ENCODE peak calls at places on chromosome 9, in seven cellular contexts. B, G, Y, W, X, R and P are unnamed samples.
A peak's percentile ranks its signal among the peaks of the same experiment; 100 is the strongest.

GRCh38 chr9:89604463-89605180 is at the start of gene GADD45G:
- DNase-seq in B (peak; percentile 77), G (peak; percentile 92), Y (peak; percentile 87), W (peak; percentile 83), X (peak; percentile 84), R (no peak), P (no peak)

GRCh38 chr9:95025213-95026170 is 292.0 kb downstream of the FANCC start:
- DNase-seq in B (peak; percentile 92), G (peak; percentile 92), Y (no peak), W (no peak), X (peak; percentile 85), R (peak; percentile 93), P (no peak)

GRCh38 chr9:134066546-134066922 is 1.3 kb downstream of the BRD3 start:
- DNase-seq in B (peak; percentile 23), G (peak; percentile 79), Y (no peak), W (no peak), X (peak; percentile 24), R (no peak), P (no peak)

GRCh38 chr9:34498511-34498910 is 24.3 kb downstream of the ENHO start:
- DNase-seq in B (no peak), G (no peak), Y (no peak), W (no peak), X (no peak), R (no peak), P (no peak)

GRCh38 chr9:108134501-108135128 is 645.0 kb upstream of the KLF4 start:
- DNase-seq in B (no peak), G (no peak), Y (no peak), W (no peak), X (peak; percentile 29), R (no peak), P (no peak)

GRCh38 chr9:27431573-27431972 is 92.5 kb upstream of the IFNK start:
- DNase-seq in B (no peak), G (no peak), Y (no peak), W (no peak), X (no peak), R (no peak), P (no peak)

GRCh38 chr9:94860678-94861588 is 134.4 kb downstream of the AOPEP start:
- DNase-seq in B (peak; percentile 97), G (no peak), Y (peak; percentile 70), W (peak; percentile 59), X (peak; percentile 54), R (no peak), P (peak; percentile 94)

GRCh38 chr9:91234523-91234922 is 127.2 kb downstream of the AUH start:
- DNase-seq in B (no peak), G (peak; percentile 22), Y (no peak), W (no peak), X (no peak), R (no peak), P (no peak)

GRCh38 chr9:14415947-14416346 is 102.0 kb upstream of the NFIB start:
- DNase-seq in B (peak; percentile 73), G (no peak), Y (no peak), W (no peak), X (no peak), R (peak; percentile 60), P (peak; percentile 82)

GRCh38 chr9:8401961-8402701 is 602.6 kb upstream of the DMAC1 start:
- DNase-seq in B (no peak), G (peak; percentile 70), Y (no peak), W (no peak), X (no peak), R (no peak), P (no peak)

GRCh38 chr9:121259935-121260334 is 8.0 kb upstream of the GSN start:
- DNase-seq in B (no peak), G (peak; percentile 25), Y (no peak), W (no peak), X (no peak), R (no peak), P (no peak)

GRCh38 chr9:2000314-2000713 is 14.8 kb upstream of the SMARCA2 start:
- DNase-seq in B (no peak), G (no peak), Y (peak; percentile 24), W (no peak), X (no peak), R (no peak), P (no peak)

GRCh38 chr9:135448570-135449180 is 30.9 kb upstream of the PPP1R26 start:
- DNase-seq in B (no peak), G (peak; percentile 78), Y (no peak), W (no peak), X (no peak), R (no peak), P (no peak)

GRCh38 chr9:127096208-127096607 is 26.2 kb downstream of the ANGPTL2 start:
- DNase-seq in B (no peak), G (no peak), Y (no peak), W (no peak), X (no peak), R (no peak), P (no peak)

GRCh38 chr9:93133641-93134017 is 422 bp downstream of the NINJ1 start:
- DNase-seq in B (peak; percentile 90), G (peak; percentile 89), Y (peak; percentile 59), W (peak; percentile 59), X (peak; percentile 84), R (peak; percentile 74), P (peak; percentile 41)

GRCh38 chr9:114409103-114409780 is 21.5 kb upstream of the AKNA start:
- DNase-seq in B (peak; percentile 96), G (peak; percentile 41), Y (no peak), W (no peak), X (no peak), R (peak; percentile 22), P (peak; percentile 74)

GRCh38 chr9:109961579-109961978 is 181.6 kb downstream of the PALM2AKAP2 start:
- DNase-seq in B (no peak), G (no peak), Y (no peak), W (no peak), X (no peak), R (no peak), P (no peak)

GRCh38 chr9:89687216-89687615 is 82.4 kb downstream of the GADD45G start:
- DNase-seq in B (no peak), G (no peak), Y (no peak), W (no peak), X (no peak), R (no peak), P (no peak)

GRCh38 chr9:87707805-87708500 is 18.0 kb upstream of the CTSL start:
- DNase-seq in B (no peak), G (no peak), Y (no peak), W (no peak), X (no peak), R (no peak), P (no peak)

GRCh38 chr9:113998529-113999255 is 79.4 kb downstream of the AMBP start:
- DNase-seq in B (peak; percentile 39), G (peak; percentile 40), Y (no peak), W (no peak), X (peak; percentile 11), R (no peak), P (no peak)

GRCh38 chr9:35650341-35651158 is at the start of gene SIT1:
- DNase-seq in B (no peak), G (no peak), Y (peak; percentile 50), W (peak; percentile 24), X (no peak), R (no peak), P (no peak)

GRCh38 chr9:95127249-95128176 is 190.0 kb downstream of the FANCC start:
- DNase-seq in B (peak; percentile 82), G (peak; percentile 92), Y (peak; percentile 70), W (peak; percentile 47), X (peak; percentile 79), R (peak; percentile 80), P (peak; percentile 68)

GRCh38 chr9:87601175-87601574 is 103.5 kb downstream of the DAPK1 start:
- DNase-seq in B (no peak), G (no peak), Y (no peak), W (no peak), X (peak; percentile 83), R (no peak), P (no peak)

GRCh38 chr9:136607334-136607919 is 55.3 kb upstream of the EGFL7 start:
- DNase-seq in B (no peak), G (no peak), Y (no peak), W (no peak), X (peak; percentile 35), R (no peak), P (no peak)

GRCh38 chr9:127838375-127839078 is 15.9 kb downstream of the ENG start:
- DNase-seq in B (peak; percentile 99), G (peak; percentile 58), Y (no peak), W (no peak), X (no peak), R (peak; percentile 96), P (peak; percentile 93)

GRCh38 chr9:35940474-35941467 is 17.2 kb downstream of the OR2S2 start:
- DNase-seq in B (no peak), G (no peak), Y (no peak), W (peak; percentile 22), X (peak; percentile 82), R (no peak), P (peak; percentile 54)

GRCh38 chr9:6239048-6239461 is 23.4 kb downstream of the IL33 start:
- DNase-seq in B (no peak), G (no peak), Y (no peak), W (no peak), X (peak; percentile 36), R (peak; percentile 29), P (no peak)

GRCh38 chr9:72396247-72397091 is 31.5 kb upstream of the ZFAND5 start:
- DNase-seq in B (peak; percentile 63), G (no peak), Y (no peak), W (no peak), X (peak; percentile 68), R (peak; percentile 88), P (peak; percentile 23)

GRCh38 chr9:69579032-69579748 is 93.0 kb downstream of the APBA1 start:
- DNase-seq in B (no peak), G (no peak), Y (no peak), W (no peak), X (peak; percentile 11), R (no peak), P (no peak)